ENCODE peak calls at places on chromosomes 13 and 19, in nine cellular contexts. Y is head of caudate nucleus; A is activated naive CD8-positive, alpha-beta T cell treated with anti-CD3 and anti-CD28 coated beads for 36 hours; T is body of pancreas; D is foreskin keratinocyte; P is activated CD4-positive, alpha-beta T cell treated with anti-CD3 and anti-CD28 coated beads, Interleukin-2, amount 50 U/mL, for 4 hours; F is T47D; M is neural progenitor cell; U is stimulated activated CD4-positive, alpha-beta T cell treated with anti-CD3 and anti-CD28 coated beads, Interleukin-4, amount 100 ng/mL, for 1 hour. X is an unnamed sample.

GRCh38 chr13:33349314-33349995 is 63.9 kb upstream of the STARD13 start:
- DNase-seq in Y (peak), A (no peak), T (peak), D (no peak), P (no peak), F (no peak), M (peak), U (no peak), X (no peak)

GRCh38 chr19:397941-398706 is 10.8 kb downstream of the C2CD4C start:
- DNase-seq in Y (no peak), A (no peak), T (no peak), D (no peak), P (no peak), F (no peak), M (no peak), U (no peak), X (no peak)

GRCh38 chr13:100130930-100131511 is 42.1 kb downstream of the PCCA start:
- DNase-seq in Y (peak), A (no peak), T (no peak), D (no peak), P (no peak), F (no peak), M (no peak), U (no peak), X (no peak)

GRCh38 chr19:15945301-15945700 is 3.5 kb upstream of the OR10H4 start:
- DNase-seq in Y (no peak), A (no peak), T (no peak), D (no peak), P (no peak), F (no peak), M (no peak), U (no peak), X (no peak)

GRCh38 chr13:61135583-61135982 is 280.1 kb downstream of the PCDH20 start:
- DNase-seq in Y (no peak), A (no peak), T (no peak), D (no peak), P (no peak), F (no peak), M (no peak), U (no peak), X (no peak)

GRCh38 chr13:50531917-50532899 is 311.3 kb downstream of the DLEU7 start:
- DNase-seq in Y (no peak), A (no peak), T (no peak), D (no peak), P (no peak), F (no peak), M (no peak), U (no peak), X (peak)

GRCh38 chr13:44304433-44304725 is 69.2 kb upstream of the SERP2 start:
- DNase-seq in Y (no peak), A (no peak), T (no peak), D (no peak), P (no peak), F (no peak), M (no peak), U (no peak), X (no peak)

GRCh38 chr19:16161848-16162247 is 11.5 kb downstream of the CIB3 start:
- DNase-seq in Y (peak), A (no peak), T (no peak), D (peak), P (no peak), F (no peak), M (no peak), U (no peak), X (peak)

GRCh38 chr13:43132228-43132627 is 108.8 kb downstream of the DNAJC15 start:
- DNase-seq in Y (peak), A (no peak), T (peak), D (peak), P (no peak), F (peak), M (peak), U (no peak), X (peak)

GRCh38 chr13:19981685-19982238 is 23.2 kb downstream of the ZMYM2 start:
- DNase-seq in Y (no peak), A (no peak), T (no peak), D (no peak), P (no peak), F (no peak), M (no peak), U (no peak), X (no peak)

GRCh38 chr13:84668637-84669036 is 786.4 kb upstream of the SLITRK1 start:
- DNase-seq in Y (no peak), A (no peak), T (no peak), D (no peak), P (no peak), F (no peak), M (no peak), U (no peak), X (no peak)

GRCh38 chr19:7455600-7456296 is 33.1 kb downstream of the PEX11G start:
- DNase-seq in Y (no peak), A (no peak), T (no peak), D (no peak), P (no peak), F (no peak), M (no peak), U (no peak), X (no peak)

GRCh38 chr19:29724102-29724641 is 9.1 kb upstream of the C19orf12 start:
- DNase-seq in Y (peak), A (peak), T (no peak), D (no peak), P (no peak), F (no peak), M (peak), U (peak), X (peak)

GRCh38 chr19:50679177-50680125 is 30.2 kb downstream of the C19orf81 start:
- DNase-seq in Y (peak), A (peak), T (peak), D (peak), P (peak), F (peak), M (peak), U (peak), X (peak)

GRCh38 chr13:41150058-41150457 is 17.5 kb upstream of the KBTBD6 start:
- DNase-seq in Y (no peak), A (no peak), T (no peak), D (peak), P (no peak), F (no peak), M (no peak), U (no peak), X (no peak)

X was measured in adipocyte.